ENCODE peak calls at places on chromosomes 11 and 22, in ten cellular contexts. G is glutamatergic neuron; T is suprapubic skin; A is WTC11; X is activated CD4-positive, alpha-beta T cell treated with anti-CD3 and anti-CD28 coated beads, Interleukin-2, amount 10 ng/mL, durations not matched to agents 7 days and 5 days; B is DMS79; Q is ACHN; C is dermis microvascular lymphatic vessel endothelial cell; E is left ventricle myocardium superior; J is NCI-H1417. S is an unnamed sample.

GRCh38 chr22:38861170-38861874 is 10.7 kb downstream of the CBX6 start:
- DNase-seq in G (peak), T (no peak), A (no peak), X (no peak), B (no peak), Q (no peak), C (no peak), E (no peak), J (no peak), S (no peak)

GRCh38 chr11:46307369-46307768 is 29.9 kb downstream of the CREB3L1 start:
- DNase-seq in G (no peak), T (no peak), A (no peak), X (no peak), B (no peak), Q (no peak), C (no peak), E (no peak), J (no peak), S (no peak)

GRCh38 chr11:371051-371450 is 1.8 kb downstream of the B4GALNT4 start:
- DNase-seq in G (peak), T (no peak), A (peak), X (no peak), B (no peak), Q (no peak), C (no peak), E (peak), J (no peak), S (no peak)

GRCh38 chr11:34948721-34949120 is 32.3 kb downstream of the PDHX start:
- DNase-seq in G (no peak), T (no peak), A (no peak), X (no peak), B (no peak), Q (no peak), C (peak), E (no peak), J (no peak), S (no peak)

GRCh38 chr11:65767406-65767805 is 13.4 kb downstream of the AP5B1 start:
- DNase-seq in G (no peak), T (no peak), A (no peak), X (no peak), B (no peak), Q (no peak), C (no peak), E (no peak), J (no peak), S (no peak)

GRCh38 chr22:28810839-28811491 is 10.6 kb upstream of the XBP1 start:
- DNase-seq in G (no peak), T (no peak), A (no peak), X (peak), B (no peak), Q (no peak), C (no peak), E (no peak), J (no peak), S (no peak)

GRCh38 chr22:48941903-48942625 is 885.6 kb downstream of the BRD1 start:
- DNase-seq in G (no peak), T (no peak), A (no peak), X (no peak), B (no peak), Q (no peak), C (no peak), E (no peak), J (no peak), S (no peak)

GRCh38 chr22:22026157-22026831 is 43.7 kb upstream of the TOP3B start:
- DNase-seq in G (no peak), T (no peak), A (no peak), X (no peak), B (no peak), Q (no peak), C (no peak), E (no peak), J (no peak), S (no peak)

GRCh38 chr11:111923351-111923788 is 4.7 kb downstream of the C11orf52 start:
- DNase-seq in G (no peak), T (no peak), A (no peak), X (no peak), B (no peak), Q (no peak), C (no peak), E (no peak), J (no peak), S (peak)

GRCh38 chr11:63142459-63142858 is 1.6 kb downstream of the SLC22A24 start:
- DNase-seq in G (no peak), T (no peak), A (no peak), X (no peak), B (no peak), Q (no peak), C (no peak), E (no peak), J (no peak), S (peak)

GRCh38 chr22:17742528-17742902 is 31.8 kb downstream of the BID start:
- DNase-seq in G (peak), T (no peak), A (peak), X (peak), B (peak), Q (peak), C (peak), E (peak), J (peak), S (peak)

GRCh38 chr11:35013514-35014191 is 97.2 kb downstream of the PDHX start:
- DNase-seq in G (no peak), T (no peak), A (no peak), X (peak), B (no peak), Q (no peak), C (no peak), E (no peak), J (no peak), S (no peak)

GRCh38 chr22:22545084-22545483 is 14.0 kb downstream of the PRAME start:
- DNase-seq in G (no peak), T (no peak), A (no peak), X (no peak), B (no peak), Q (no peak), C (no peak), E (no peak), J (no peak), S (no peak)

GRCh38 chr11:64093233-64094039 is 57.7 kb downstream of the FLRT1 start:
- DNase-seq in G (no peak), T (no peak), A (no peak), X (no peak), B (peak), Q (no peak), C (no peak), E (no peak), J (peak), S (no peak)

GRCh38 chr11:10125522-10126133 is 168.4 kb downstream of the SBF2 start:
- DNase-seq in G (no peak), T (no peak), A (no peak), X (no peak), B (no peak), Q (no peak), C (no peak), E (no peak), J (no peak), S (no peak)

GRCh38 chr11:71947498-71947897 is 18.7 kb downstream of the RNF121 start:
- DNase-seq in G (no peak), T (no peak), A (no peak), X (no peak), B (no peak), Q (no peak), C (no peak), E (no peak), J (no peak), S (no peak)